ENCODE peak calls at places on chromosomes 4 and X, in five cellular contexts. F is RWPE1, O is psoas muscle, K is lower lobe of right lung, T is uterus. W is an unnamed sample.

GRCh38 chr4:56818797-56819196 is 2.7 kb downstream of the SPINK2 start:
- DNase-seq in F (no peak), O (no peak), K (no peak), T (no peak), W (no peak)

GRCh38 chrX:152895724-152896420 is 2.0 kb upstream of the ZNF185 start:
- DNase-seq in F (peak), O (no peak), K (no peak), T (no peak), W (no peak)

GRCh38 chr4:1410491-1411325 is 4.5 kb upstream of the NKX1-1 start:
- DNase-seq in F (peak), O (peak), K (peak), T (no peak), W (peak)

GRCh38 chrX:129534816-129535578 is 5.1 kb upstream of the OCRL start:
- DNase-seq in F (peak), O (no peak), K (no peak), T (no peak), W (no peak)

GRCh38 chr4:1462768-1463075 is 56.5 kb upstream of the NKX1-1 start:
- DNase-seq in F (no peak), O (no peak), K (peak), T (no peak), W (no peak)

GRCh38 chr4:85869156-85869555 is 394.2 kb downstream of the ARHGAP24 start:
- DNase-seq in F (no peak), O (no peak), K (no peak), T (no peak), W (peak)

GRCh38 chr4:152118819-152119553 is 358.2 kb upstream of the GATB start:
- DNase-seq in F (no peak), O (no peak), K (no peak), T (no peak), W (no peak)

GRCh38 chr4:53478671-53479456 is 101.4 kb downstream of the FIP1L1 start:
- DNase-seq in F (peak), O (no peak), K (no peak), T (no peak), W (no peak)

GRCh38 chr4:24279492-24279891 is 304.9 kb downstream of the DHX15 start:
- DNase-seq in F (no peak), O (peak), K (no peak), T (no peak), W (no peak)

GRCh38 chr4:115969756-115970155 is 856.3 kb upstream of the NDST4 start:
- DNase-seq in F (no peak), O (no peak), K (no peak), T (no peak), W (no peak)

GRCh38 chr4:76550966-76551780 is 116.1 kb downstream of the SHROOM3 start:
- DNase-seq in F (no peak), O (no peak), K (no peak), T (no peak), W (no peak)

GRCh38 chrX:136889269-136889668 is 8.7 kb upstream of the RBMX start:
- DNase-seq in F (no peak), O (no peak), K (no peak), T (no peak), W (no peak)

GRCh38 chr4:111961806-111962205 is 183.4 kb upstream of the FAM241A start:
- DNase-seq in F (peak), O (no peak), K (no peak), T (no peak), W (no peak)

GRCh38 chr4:56637791-56638190 is 43.3 kb downstream of the HOPX start:
- DNase-seq in F (no peak), O (no peak), K (no peak), T (no peak), W (no peak)

GRCh38 chr4:53744446-53745160 is 153.3 kb upstream of the LNX1 start:
- DNase-seq in F (no peak), O (no peak), K (no peak), T (no peak), W (peak)

GRCh38 chr4:182855312-182855711 is 61.9 kb downstream of the DCTD start:
- DNase-seq in F (no peak), O (no peak), K (no peak), T (no peak), W (no peak)

GRCh38 chr4:36385951-36386561 is 104.6 kb downstream of the DTHD1 start:
- DNase-seq in F (no peak), O (no peak), K (no peak), T (no peak), W (no peak)

GRCh38 chrX:110359273-110359672 is 625 bp downstream of the RTL9 start:
- DNase-seq in F (no peak), O (no peak), K (no peak), T (no peak), W (peak)

GRCh38 chrX:102546818-102547493 is 30.4 kb upstream of the TMSB15A start:
- DNase-seq in F (no peak), O (no peak), K (no peak), T (no peak), W (no peak)

GRCh38 chrX:63765692-63766091 is 19.3 kb downstream of the ARHGEF9 start:
- DNase-seq in F (no peak), O (no peak), K (no peak), T (no peak), W (no peak)

GRCh38 chr4:128863314-128864075 is 54.0 kb downstream of the JADE1 start:
- DNase-seq in F (peak), O (peak), K (peak), T (peak), W (peak)

GRCh38 chr4:85861064-85861767 is 386.3 kb downstream of the ARHGAP24 start:
- DNase-seq in F (no peak), O (no peak), K (no peak), T (no peak), W (no peak)

GRCh38 chr4:122766353-122766705 is 33.8 kb downstream of the BBS12 start:
- DNase-seq in F (no peak), O (no peak), K (no peak), T (no peak), W (no peak)

GRCh38 chr4:156255205-156255604 is 301.5 kb upstream of the CTSO start:
- DNase-seq in F (no peak), O (no peak), K (no peak), T (no peak), W (no peak)

GRCh38 chrX:154458116-154458953 is at the start of gene PLXNA3:
- DNase-seq in F (peak), O (peak), K (peak), T (peak), W (peak)

GRCh38 chr4:176404591-176404990 is 84.8 kb downstream of the SPCS3 start:
- DNase-seq in F (peak), O (no peak), K (no peak), T (no peak), W (no peak)

GRCh38 chr4:159608434-159608833 is 505.6 kb downstream of the RAPGEF2 start:
- DNase-seq in F (no peak), O (no peak), K (no peak), T (no peak), W (peak)

GRCh38 chr4:88522702-88523324 is 763 bp downstream of the PYURF start:
- DNase-seq in F (no peak), O (peak), K (peak), T (peak), W (peak)

GRCh38 chr4:120055795-120056194 is 10.9 kb downstream of the MAD2L1 start:
- DNase-seq in F (no peak), O (no peak), K (no peak), T (no peak), W (no peak)

GRCh38 chr4:76630748-76631147 is 195.7 kb downstream of the SHROOM3 start:
- DNase-seq in F (no peak), O (no peak), K (no peak), T (no peak), W (no peak)

GRCh38 chrX:70480660-70481018 is 36.0 kb downstream of the DLG3 start:
- DNase-seq in F (no peak), O (no peak), K (no peak), T (peak), W (peak)

GRCh38 chrX:136214551-136214950 is 36.6 kb downstream of the MAP7D3 start:
- DNase-seq in F (peak), O (no peak), K (no peak), T (no peak), W (peak)

GRCh38 chr4:8847331-8847730 is 24.3 kb downstream of the HMX1 start:
- DNase-seq in F (no peak), O (peak), K (peak), T (no peak), W (no peak)

GRCh38 chrX:30533261-30533660 is 44.3 kb downstream of the TASL start:
- DNase-seq in F (no peak), O (no peak), K (no peak), T (no peak), W (no peak)

GRCh38 chrX:20521245-20521644 is 254.5 kb upstream of the RPS6KA3 start:
- DNase-seq in F (no peak), O (no peak), K (no peak), T (no peak), W (peak)

GRCh38 chrX:11261260-11261659 is 32.0 kb upstream of the AMELX start:
- DNase-seq in F (peak), O (no peak), K (no peak), T (no peak), W (peak)

GRCh38 chrX:133685806-133686205 is 270.5 kb upstream of the GPC4 start:
- DNase-seq in F (no peak), O (no peak), K (no peak), T (no peak), W (no peak)

GRCh38 chrX:154429708-154430107 is 1.2 kb downstream of the ATP6AP1 start:
- DNase-seq in F (no peak), O (no peak), K (no peak), T (no peak), W (no peak)

GRCh38 chr4:83616252-83616651 is 80.3 kb downstream of the GPAT3 start:
- DNase-seq in F (no peak), O (no peak), K (no peak), T (no peak), W (no peak)

GRCh38 chr4:146310319-146311021 is 96.1 kb downstream of the REELD1 start:
- DNase-seq in F (no peak), O (no peak), K (no peak), T (no peak), W (no peak)
- H3K27ac ChIP-seq in F (no peak), O (no peak), K (no peak), T (no peak), W (no peak)

DNA sequence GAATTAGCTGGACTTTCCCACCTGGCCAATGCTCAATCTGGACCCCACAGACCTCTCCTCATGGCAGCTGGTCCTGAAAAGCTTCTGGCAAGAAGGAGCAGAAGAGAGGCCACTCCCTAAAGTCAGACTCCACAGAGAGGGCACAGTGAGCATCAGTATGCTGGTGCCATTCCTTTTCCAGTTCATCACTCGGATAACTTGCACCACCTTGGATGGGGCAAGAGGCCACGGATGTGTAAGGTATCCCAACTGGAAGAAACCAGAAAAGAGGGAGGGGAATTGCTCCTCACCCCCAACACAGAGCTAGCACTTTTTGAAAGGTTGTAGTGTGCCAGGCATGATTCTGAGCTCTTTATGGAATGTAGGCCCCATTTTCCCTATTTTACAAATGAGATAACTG is 85.9 kb downstream of the STK32B start:
- DNase-seq in F (no peak), O (no peak), K (no peak), T (no peak), W (no peak)
- H3K27ac ChIP-seq in F (no peak), O (no peak), K (no peak), T (no peak), W (no peak)

GRCh38 chrX:107708762-107709161 is 66.8 kb downstream of the TSC22D3 start:
- DNase-seq in F (no peak), O (no peak), K (no peak), T (no peak), W (no peak)
- H3K27ac ChIP-seq in F (no peak), O (no peak), K (no peak), T (no peak), W (no peak)

DNA sequence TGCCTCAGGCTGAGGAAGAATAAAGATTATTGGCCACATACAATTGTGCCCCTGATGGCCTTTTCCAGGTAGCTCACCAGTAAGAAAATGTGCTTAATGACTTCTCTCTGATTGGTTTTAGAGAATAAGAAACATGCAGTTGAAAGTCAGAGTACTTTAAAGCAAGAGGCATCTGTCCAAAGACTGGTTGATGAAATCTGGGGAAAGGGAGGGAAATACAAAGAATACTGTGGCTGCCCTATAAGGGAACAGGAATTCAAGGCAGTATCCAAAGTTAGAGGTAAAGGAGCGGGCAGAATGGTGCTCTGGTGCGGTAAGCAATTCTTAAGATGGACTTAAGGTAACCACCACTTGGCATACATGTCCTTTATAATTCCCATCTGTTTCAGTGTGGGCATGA is 11.4 kb downstream of the PBDC1 start:
- DNase-seq in F (no peak), O (no peak), K (no peak), T (no peak), W (peak)
- H3K27ac ChIP-seq in F (no peak), O (no peak), K (no peak), T (no peak), W (no peak)

DNA sequence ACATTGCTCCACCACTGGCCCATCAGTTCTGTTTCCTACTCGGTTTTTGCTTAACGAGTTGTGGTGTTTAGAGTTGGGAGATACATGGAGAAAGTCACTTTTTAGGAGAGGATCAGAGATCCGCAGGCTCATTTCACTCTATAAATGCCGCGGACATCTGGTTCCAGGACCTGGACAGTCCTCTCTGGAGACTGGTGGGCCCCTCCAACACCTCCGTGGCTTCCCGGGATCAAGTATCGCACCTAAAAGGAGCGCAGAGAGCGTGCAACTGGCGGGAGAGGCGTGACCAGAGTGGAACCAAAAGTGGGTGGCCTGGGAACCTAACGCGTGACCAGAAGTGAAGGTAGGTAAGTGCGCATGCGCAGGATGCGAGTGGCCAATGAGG is 9.9 kb upstream of the CLTRN start:
- DNase-seq in F (peak), O (peak), K (peak), T (peak), W (peak)
- H3K27ac ChIP-seq in F (peak), O (peak), K (peak), T (peak), W (peak)

W was measured in cardiac muscle cell.